ENCODE peak calls at places on chromosomes 16 and 17, in eight cellular contexts. One of them, this sample, is unnamed.

GRCh38 chr17:60311936-60312335 is 80.0 kb downstream of the USP32 start:
- DNase-seq in kidney tubule cell: no peak
- DNase-seq in SW480: no peak
- DNase-seq in Calu3: no peak
- DNase-seq in GM12865: no peak
- DNase-seq in ascending aorta: no peak
- DNase-seq in psoas muscle: no peak
- DNase-seq in A172: no peak
- DNase-seq in this sample: no peak

GRCh38 chr17:33154869-33155455 is 138.1 kb downstream of the ASIC2 start:
- DNase-seq in ascending aorta: no peak
- DNase-seq in GM12865: no peak
- DNase-seq in psoas muscle: no peak
- DNase-seq in Calu3: no peak
- DNase-seq in A172: no peak
- DNase-seq in SW480: no peak
- DNase-seq in kidney tubule cell: no peak
- DNase-seq in this sample: no peak

GRCh38 chr17:28154242-28154641 is 111.8 kb downstream of the NLK start:
- DNase-seq in psoas muscle: no peak
- DNase-seq in Calu3: no peak
- DNase-seq in SW480: no peak
- DNase-seq in A172: no peak
- DNase-seq in kidney tubule cell: peak
- DNase-seq in GM12865: no peak
- DNase-seq in ascending aorta: no peak
- DNase-seq in this sample: no peak

GRCh38 chr17:32289454-32289853 is 23.8 kb downstream of the RHBDL3 start:
- DNase-seq in A172: no peak
- DNase-seq in GM12865: no peak
- DNase-seq in psoas muscle: no peak
- DNase-seq in Calu3: no peak
- DNase-seq in ascending aorta: no peak
- DNase-seq in SW480: no peak
- DNase-seq in kidney tubule cell: no peak
- DNase-seq in this sample: no peak

GRCh38 chr17:11324846-11325420 is 83.9 kb downstream of the SHISA6 start:
- DNase-seq in ascending aorta: no peak
- DNase-seq in GM12865: no peak
- DNase-seq in psoas muscle: no peak
- DNase-seq in Calu3: no peak
- DNase-seq in A172: no peak
- DNase-seq in kidney tubule cell: no peak
- DNase-seq in SW480: no peak
- DNase-seq in this sample: no peak

GRCh38 chr16:68676113-68676860 is 31.2 kb downstream of the CDH3 start:
- DNase-seq in Calu3: no peak
- DNase-seq in psoas muscle: no peak
- DNase-seq in GM12865: peak
- DNase-seq in kidney tubule cell: no peak
- DNase-seq in SW480: no peak
- DNase-seq in A172: no peak
- DNase-seq in ascending aorta: no peak
- DNase-seq in this sample: no peak

GRCh38 chr17:17606416-17607000 is 15.0 kb upstream of the PEMT start:
- DNase-seq in GM12865: no peak
- DNase-seq in psoas muscle: no peak
- DNase-seq in kidney tubule cell: no peak
- DNase-seq in ascending aorta: no peak
- DNase-seq in A172: no peak
- DNase-seq in Calu3: no peak
- DNase-seq in SW480: no peak
- DNase-seq in this sample: no peak

GRCh38 chr17:81030726-81031570 is 4.0 kb upstream of the BAIAP2 start:
- DNase-seq in GM12865: no peak
- DNase-seq in kidney tubule cell: peak
- DNase-seq in A172: no peak
- DNase-seq in Calu3: no peak
- DNase-seq in ascending aorta: no peak
- DNase-seq in psoas muscle: peak
- DNase-seq in SW480: no peak
- DNase-seq in this sample: no peak

GRCh38 chr17:6551909-6552768 is 4.2 kb downstream of the PITPNM3 start:
- DNase-seq in kidney tubule cell: no peak
- DNase-seq in psoas muscle: no peak
- DNase-seq in SW480: no peak
- DNase-seq in ascending aorta: no peak
- DNase-seq in GM12865: no peak
- DNase-seq in Calu3: peak
- DNase-seq in A172: peak
- DNase-seq in this sample: no peak

GRCh38 chr17:65072577-65073178 is 16.1 kb upstream of the GNA13 start:
- DNase-seq in kidney tubule cell: no peak
- DNase-seq in GM12865: no peak
- DNase-seq in ascending aorta: no peak
- DNase-seq in psoas muscle: no peak
- DNase-seq in SW480: peak
- DNase-seq in Calu3: no peak
- DNase-seq in A172: no peak
- DNase-seq in this sample: no peak

GRCh38 chr17:17990282-17990681 is 17.6 kb downstream of the DRC3 start:
- DNase-seq in kidney tubule cell: peak
- DNase-seq in GM12865: no peak
- DNase-seq in A172: no peak
- DNase-seq in SW480: no peak
- DNase-seq in psoas muscle: no peak
- DNase-seq in Calu3: peak
- DNase-seq in ascending aorta: no peak
- DNase-seq in this sample: no peak

GRCh38 chr16:70428178-70428998 is 10.5 kb downstream of the ST3GAL2 start:
- DNase-seq in kidney tubule cell: peak
- DNase-seq in GM12865: peak
- DNase-seq in Calu3: peak
- DNase-seq in SW480: peak
- DNase-seq in A172: peak
- DNase-seq in psoas muscle: peak
- DNase-seq in ascending aorta: peak
- DNase-seq in this sample: peak

GRCh38 chr17:7004398-7005253 is 7.8 kb upstream of the RNASEK start:
- DNase-seq in GM12865: peak
- DNase-seq in Calu3: peak
- DNase-seq in SW480: peak
- DNase-seq in kidney tubule cell: peak
- DNase-seq in ascending aorta: no peak
- DNase-seq in A172: peak
- DNase-seq in psoas muscle: no peak
- DNase-seq in this sample: peak

GRCh38 chr16:67200491-67200890 is 1.6 kb downstream of the ELMO3 start:
- DNase-seq in ascending aorta: no peak
- DNase-seq in GM12865: no peak
- DNase-seq in Calu3: no peak
- DNase-seq in kidney tubule cell: no peak
- DNase-seq in SW480: no peak
- DNase-seq in psoas muscle: no peak
- DNase-seq in A172: no peak
- DNase-seq in this sample: peak

GRCh38 chr17:81576621-81577277 is 24.6 kb upstream of the FAAP100 start:
- DNase-seq in psoas muscle: no peak
- DNase-seq in A172: peak
- DNase-seq in SW480: peak
- DNase-seq in ascending aorta: no peak
- DNase-seq in Calu3: peak
- DNase-seq in kidney tubule cell: peak
- DNase-seq in GM12865: no peak
- DNase-seq in this sample: no peak

GRCh38 chr17:55577011-55577586 is 65.8 kb upstream of the SMIM36 start:
- DNase-seq in SW480: peak
- DNase-seq in ascending aorta: no peak
- DNase-seq in Calu3: peak
- DNase-seq in GM12865: peak
- DNase-seq in A172: peak
- DNase-seq in kidney tubule cell: peak
- DNase-seq in psoas muscle: no peak
- DNase-seq in this sample: peak

GRCh38 chr17:12097326-12097725 is 76.6 kb downstream of the MAP2K4 start:
- DNase-seq in psoas muscle: no peak
- DNase-seq in kidney tubule cell: no peak
- DNase-seq in Calu3: no peak
- DNase-seq in SW480: no peak
- DNase-seq in GM12865: no peak
- DNase-seq in ascending aorta: no peak
- DNase-seq in A172: no peak
- DNase-seq in this sample: no peak

GRCh38 chr17:47857551-47858410 is 6.8 kb upstream of the SP6 start:
- DNase-seq in kidney tubule cell: no peak
- DNase-seq in psoas muscle: no peak
- DNase-seq in SW480: no peak
- DNase-seq in ascending aorta: no peak
- DNase-seq in GM12865: no peak
- DNase-seq in A172: no peak
- DNase-seq in Calu3: no peak
- DNase-seq in this sample: no peak

GRCh38 chr17:282000-282911 is 70.4 kb downstream of the RPH3AL start:
- DNase-seq in A172: no peak
- DNase-seq in Calu3: no peak
- DNase-seq in psoas muscle: no peak
- DNase-seq in SW480: no peak
- DNase-seq in ascending aorta: no peak
- DNase-seq in GM12865: no peak
- DNase-seq in kidney tubule cell: no peak
- DNase-seq in this sample: no peak

GRCh38 chr17:76586741-76587487 is 1.3 kb upstream of the ST6GALNAC2 start:
- DNase-seq in SW480: no peak
- DNase-seq in ascending aorta: no peak
- DNase-seq in psoas muscle: no peak
- DNase-seq in Calu3: no peak
- DNase-seq in GM12865: peak
- DNase-seq in kidney tubule cell: no peak
- DNase-seq in A172: no peak
- DNase-seq in this sample: no peak

GRCh38 chr16:15616068-15616467 is 26.9 kb downstream of the MARF1 start:
- DNase-seq in psoas muscle: no peak
- DNase-seq in kidney tubule cell: no peak
- DNase-seq in A172: no peak
- DNase-seq in GM12865: no peak
- DNase-seq in Calu3: no peak
- DNase-seq in ascending aorta: no peak
- DNase-seq in SW480: no peak
- DNase-seq in this sample: no peak

GRCh38 chr17:68457539-68458259 is 403 bp upstream of the WIPI1 start:
- DNase-seq in ascending aorta: peak
- DNase-seq in Calu3: peak
- DNase-seq in GM12865: peak
- DNase-seq in psoas muscle: peak
- DNase-seq in SW480: peak
- DNase-seq in kidney tubule cell: peak
- DNase-seq in A172: peak
- DNase-seq in this sample: peak

GRCh38 chr17:62704381-62704971 is 77.0 kb downstream of the MRC2 start:
- DNase-seq in psoas muscle: no peak
- DNase-seq in SW480: peak
- DNase-seq in kidney tubule cell: peak
- DNase-seq in Calu3: peak
- DNase-seq in A172: peak
- DNase-seq in GM12865: no peak
- DNase-seq in ascending aorta: no peak
- DNase-seq in this sample: no peak

GRCh38 chr17:52157603-52158449 is 688 bp downstream of the CA10 start:
- DNase-seq in ascending aorta: no peak
- DNase-seq in psoas muscle: no peak
- DNase-seq in Calu3: no peak
- DNase-seq in GM12865: no peak
- DNase-seq in A172: no peak
- DNase-seq in kidney tubule cell: no peak
- DNase-seq in SW480: no peak
- DNase-seq in this sample: peak

GRCh38 chr17:12579245-12579644 is 86.4 kb upstream of the MYOCD start:
- DNase-seq in psoas muscle: no peak
- DNase-seq in SW480: no peak
- DNase-seq in kidney tubule cell: no peak
- DNase-seq in GM12865: no peak
- DNase-seq in Calu3: no peak
- DNase-seq in ascending aorta: no peak
- DNase-seq in A172: no peak
- DNase-seq in this sample: no peak

GRCh38 chr17:19424934-19425868 is 14.2 kb downstream of the RNF112 start:
- DNase-seq in A172: no peak
- DNase-seq in Calu3: no peak
- DNase-seq in psoas muscle: no peak
- DNase-seq in kidney tubule cell: peak
- DNase-seq in SW480: no peak
- DNase-seq in GM12865: no peak
- DNase-seq in ascending aorta: no peak
- DNase-seq in this sample: no peak

GRCh38 chr17:4534515-4534914 is 20.7 kb downstream of the MYBBP1A start:
- DNase-seq in ascending aorta: no peak
- DNase-seq in Calu3: no peak
- DNase-seq in GM12865: no peak
- DNase-seq in A172: no peak
- DNase-seq in psoas muscle: peak
- DNase-seq in kidney tubule cell: no peak
- DNase-seq in SW480: no peak
- DNase-seq in this sample: no peak

GRCh38 chr17:39636927-39637736 is at the start of gene STARD3:
- DNase-seq in ascending aorta: peak
- DNase-seq in SW480: peak
- DNase-seq in GM12865: peak
- DNase-seq in Calu3: no peak
- DNase-seq in A172: peak
- DNase-seq in psoas muscle: peak
- DNase-seq in kidney tubule cell: peak
- DNase-seq in this sample: peak

GRCh38 chr16:89041571-89042481 is 51.8 kb upstream of the ACSF3 start:
- DNase-seq in SW480: no peak
- DNase-seq in psoas muscle: peak
- DNase-seq in ascending aorta: no peak
- DNase-seq in kidney tubule cell: no peak
- DNase-seq in GM12865: no peak
- DNase-seq in Calu3: no peak
- DNase-seq in A172: no peak
- DNase-seq in this sample: no peak

GRCh38 chr16:630815-631405 is at the start of gene WFIKKN1:
- DNase-seq in kidney tubule cell: peak
- DNase-seq in A172: no peak
- DNase-seq in ascending aorta: no peak
- DNase-seq in GM12865: no peak
- DNase-seq in SW480: no peak
- DNase-seq in psoas muscle: peak
- DNase-seq in Calu3: peak
- DNase-seq in this sample: peak

GRCh38 chr17:27536781-27537180 is 80.5 kb downstream of the KSR1 start:
- DNase-seq in kidney tubule cell: no peak
- DNase-seq in ascending aorta: no peak
- DNase-seq in SW480: no peak
- DNase-seq in GM12865: no peak
- DNase-seq in Calu3: no peak
- DNase-seq in psoas muscle: no peak
- DNase-seq in A172: no peak
- DNase-seq in this sample: no peak